ENCODE peak calls at places on chromosomes 11 and 22, in six cellular contexts. One of them, this sample, is unnamed. For H3K36me3, the result is how much of the 10 kb centered on the place peaks cover.

GRCh38 chr11:116499396-116500001 is 273.3 kb downstream of the BUD13 start:
- DNase-seq in sigmoid colon: peak
- DNase-seq in stomach: peak
- DNase-seq in right lobe of liver: peak
- DNase-seq in mammary epithelial cell: peak
- DNase-seq in MM.1S: peak
- DNase-seq in this sample: peak

GRCh38 chr11:27228232-27228631 is 134.8 kb downstream of the CCDC34 start:
- DNase-seq in MM.1S: no peak
- DNase-seq in mammary epithelial cell: peak
- DNase-seq in right lobe of liver: no peak
- DNase-seq in sigmoid colon: no peak
- DNase-seq in stomach: no peak
- DNase-seq in this sample: no peak

GRCh38 chr11:1078191-1078601 is 3.5 kb downstream of the MUC2 start:
- DNase-seq in stomach: no peak
- DNase-seq in right lobe of liver: no peak
- DNase-seq in MM.1S: no peak
- DNase-seq in mammary epithelial cell: no peak
- DNase-seq in sigmoid colon: peak
- DNase-seq in this sample: no peak

GRCh38 chr11:71489311-71490043 is 36.5 kb downstream of the NADSYN1 start:
- DNase-seq in mammary epithelial cell: peak
- DNase-seq in stomach: peak
- DNase-seq in sigmoid colon: peak
- DNase-seq in right lobe of liver: no peak
- DNase-seq in MM.1S: no peak
- DNase-seq in this sample: no peak

GRCh38 chr22:37662039-37662438 is 3.5 kb downstream of the PDXP start:
- DNase-seq in stomach: no peak
- DNase-seq in mammary epithelial cell: no peak
- DNase-seq in right lobe of liver: no peak
- DNase-seq in sigmoid colon: no peak
- DNase-seq in MM.1S: no peak
- DNase-seq in this sample: no peak

GRCh38 chr11:46291441-46292143 is 14.1 kb downstream of the CREB3L1 start:
- DNase-seq in right lobe of liver: no peak
- DNase-seq in stomach: peak
- DNase-seq in MM.1S: no peak
- DNase-seq in mammary epithelial cell: no peak
- DNase-seq in sigmoid colon: peak
- DNase-seq in this sample: no peak

GRCh38 chr22:47872761-47873535 is 1110.5 kb downstream of the TBC1D22A start:
- DNase-seq in sigmoid colon: no peak
- DNase-seq in stomach: no peak
- DNase-seq in right lobe of liver: no peak
- DNase-seq in mammary epithelial cell: no peak
- DNase-seq in MM.1S: no peak
- DNase-seq in this sample: no peak

GRCh38 chr11:23789938-23790371 is 706.9 kb upstream of the LUZP2 start:
- DNase-seq in right lobe of liver: no peak
- DNase-seq in MM.1S: no peak
- DNase-seq in mammary epithelial cell: no peak
- DNase-seq in sigmoid colon: no peak
- DNase-seq in stomach: peak
- DNase-seq in this sample: peak

GRCh38 chr22:35630387-35630793 is 13.3 kb upstream of the MB start:
- DNase-seq in stomach: no peak
- DNase-seq in right lobe of liver: no peak
- DNase-seq in sigmoid colon: peak
- DNase-seq in MM.1S: no peak
- DNase-seq in mammary epithelial cell: peak
- DNase-seq in this sample: no peak

GRCh38 chr11:87743002-87743401 is 432.2 kb downstream of the RAB38 start:
- DNase-seq in sigmoid colon: no peak
- DNase-seq in right lobe of liver: no peak
- DNase-seq in MM.1S: no peak
- DNase-seq in stomach: no peak
- DNase-seq in mammary epithelial cell: no peak
- DNase-seq in this sample: no peak

GRCh38 chr22:47929646-47930185 is 1167.3 kb downstream of the TBC1D22A start:
- DNase-seq in stomach: no peak
- DNase-seq in sigmoid colon: no peak
- DNase-seq in mammary epithelial cell: no peak
- DNase-seq in right lobe of liver: no peak
- DNase-seq in MM.1S: no peak
- DNase-seq in this sample: no peak

GRCh38 chr11:690738-691633 is 4.0 kb downstream of the DEAF1 start:
- DNase-seq in right lobe of liver: no peak
- DNase-seq in stomach: no peak
- DNase-seq in MM.1S: no peak
- DNase-seq in mammary epithelial cell: no peak
- DNase-seq in sigmoid colon: no peak
- DNase-seq in this sample: peak

GRCh38 chr11:11569936-11570491 is 51.8 kb downstream of the GALNT18 start:
- DNase-seq in right lobe of liver: peak
- DNase-seq in MM.1S: no peak
- DNase-seq in sigmoid colon: peak
- DNase-seq in mammary epithelial cell: peak
- DNase-seq in stomach: peak
- DNase-seq in this sample: peak

GRCh38 chr11:111923951-111924350 is 5.2 kb downstream of the C11orf52 start:
- DNase-seq in right lobe of liver: no peak
- DNase-seq in MM.1S: no peak
- DNase-seq in stomach: no peak
- DNase-seq in sigmoid colon: peak
- DNase-seq in mammary epithelial cell: no peak
- DNase-seq in this sample: no peak

GRCh38 chr11:75495749-75496641 is 29.7 kb downstream of the GDPD5 start:
- DNase-seq in stomach: no peak
- DNase-seq in sigmoid colon: no peak
- DNase-seq in mammary epithelial cell: no peak
- DNase-seq in right lobe of liver: no peak
- DNase-seq in MM.1S: no peak
- DNase-seq in this sample: no peak

GRCh38 chr11:39784873-39785272 is 1674.6 kb downstream of the LRRC4C start:
- DNase-seq in MM.1S: no peak
- DNase-seq in right lobe of liver: no peak
- DNase-seq in sigmoid colon: no peak
- DNase-seq in mammary epithelial cell: no peak
- DNase-seq in stomach: no peak
- DNase-seq in this sample: no peak

GRCh38 chr11:2521081-2521480 is 76.3 kb downstream of the KCNQ1 start:
- DNase-seq in right lobe of liver: peak
- DNase-seq in stomach: peak
- DNase-seq in MM.1S: no peak
- DNase-seq in sigmoid colon: peak
- DNase-seq in mammary epithelial cell: no peak
- DNase-seq in this sample: peak
- H3K36me3 ChIP-seq in right lobe of liver: under half
- H3K36me3 ChIP-seq in stomach: under half
- H3K36me3 ChIP-seq in MM.1S: under half
- H3K36me3 ChIP-seq in sigmoid colon: under half
- H3K36me3 ChIP-seq in mammary epithelial cell: under half
- H3K36me3 ChIP-seq in this sample: under half

GRCh38 chr11:61835663-61836024 is 7.5 kb downstream of the FADS2 start:
- DNase-seq in mammary epithelial cell: no peak
- DNase-seq in stomach: no peak
- DNase-seq in right lobe of liver: no peak
- DNase-seq in MM.1S: no peak
- DNase-seq in sigmoid colon: no peak
- DNase-seq in this sample: no peak

GRCh38 chr11:61832758-61833157 is 4.7 kb downstream of the FADS2 start:
- DNase-seq in right lobe of liver: peak
- DNase-seq in MM.1S: no peak
- DNase-seq in stomach: peak
- DNase-seq in sigmoid colon: no peak
- DNase-seq in mammary epithelial cell: no peak
- DNase-seq in this sample: no peak

GRCh38 chr11:61833926-61834277 is 5.8 kb downstream of the FADS2 start:
- DNase-seq in right lobe of liver: no peak
- DNase-seq in MM.1S: no peak
- DNase-seq in stomach: no peak
- DNase-seq in mammary epithelial cell: no peak
- DNase-seq in sigmoid colon: no peak
- DNase-seq in this sample: no peak

GRCh38 chr11:61833478-61833877 is 5.4 kb downstream of the FADS2 start:
- DNase-seq in sigmoid colon: no peak
- DNase-seq in right lobe of liver: no peak
- DNase-seq in stomach: no peak
- DNase-seq in mammary epithelial cell: no peak
- DNase-seq in MM.1S: no peak
- DNase-seq in this sample: no peak

GRCh38 chr11:61834278-61835004 is 6.3 kb downstream of the FADS2 start:
- DNase-seq in mammary epithelial cell: no peak
- DNase-seq in MM.1S: peak
- DNase-seq in sigmoid colon: no peak
- DNase-seq in right lobe of liver: no peak
- DNase-seq in stomach: no peak
- DNase-seq in this sample: peak
- H3K36me3 ChIP-seq in mammary epithelial cell: under half
- H3K36me3 ChIP-seq in MM.1S: under half
- H3K36me3 ChIP-seq in sigmoid colon: under half
- H3K36me3 ChIP-seq in right lobe of liver: under half
- H3K36me3 ChIP-seq in stomach: under half
- H3K36me3 ChIP-seq in this sample: under half

GRCh38 chr22:44932493-44932892 is 77.3 kb downstream of the PHF21B start:
- DNase-seq in stomach: no peak
- DNase-seq in sigmoid colon: no peak
- DNase-seq in mammary epithelial cell: no peak
- DNase-seq in right lobe of liver: no peak
- DNase-seq in MM.1S: no peak
- DNase-seq in this sample: no peak
- H3K36me3 ChIP-seq in stomach: under half
- H3K36me3 ChIP-seq in sigmoid colon: under half
- H3K36me3 ChIP-seq in mammary epithelial cell: under half
- H3K36me3 ChIP-seq in right lobe of liver: under half
- H3K36me3 ChIP-seq in MM.1S: under half
- H3K36me3 ChIP-seq in this sample: under half

GRCh38 chr11:34063061-34063795 is 11.7 kb downstream of the CAPRIN1 start:
- DNase-seq in MM.1S: no peak
- DNase-seq in mammary epithelial cell: no peak
- DNase-seq in sigmoid colon: no peak
- DNase-seq in right lobe of liver: no peak
- DNase-seq in stomach: no peak
- DNase-seq in this sample: no peak
- H3K36me3 ChIP-seq in MM.1S: under half
- H3K36me3 ChIP-seq in mammary epithelial cell: under half
- H3K36me3 ChIP-seq in sigmoid colon: under half
- H3K36me3 ChIP-seq in right lobe of liver: under half
- H3K36me3 ChIP-seq in stomach: under half
- H3K36me3 ChIP-seq in this sample: under half

DNA sequence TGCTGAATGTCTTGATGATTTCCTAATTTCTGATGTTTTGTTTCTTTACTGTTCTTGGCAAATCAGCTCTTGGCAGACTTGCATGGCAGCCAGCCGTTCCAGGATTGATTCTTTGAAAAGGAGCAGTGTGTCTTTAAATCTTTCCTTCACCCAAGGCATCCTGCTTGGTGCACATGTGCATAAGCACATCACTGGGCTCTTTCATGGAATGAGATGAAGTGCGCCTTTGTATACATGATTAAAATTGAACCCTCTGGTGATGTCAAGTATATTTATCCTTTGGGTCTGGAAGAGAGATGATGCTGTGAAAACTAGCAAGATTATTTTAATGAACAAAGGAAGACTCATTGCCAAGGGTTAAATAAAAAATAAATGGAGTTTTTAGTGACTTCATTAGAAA is 12.4 kb downstream of the FBXO7 start:
- DNase-seq in stomach: no peak
- DNase-seq in right lobe of liver: no peak
- DNase-seq in MM.1S: no peak
- DNase-seq in sigmoid colon: no peak
- DNase-seq in mammary epithelial cell: no peak
- DNase-seq in this sample: no peak
- H3K36me3 ChIP-seq in stomach: half or more
- H3K36me3 ChIP-seq in right lobe of liver: under half
- H3K36me3 ChIP-seq in MM.1S: under half
- H3K36me3 ChIP-seq in sigmoid colon: under half
- H3K36me3 ChIP-seq in mammary epithelial cell: under half
- H3K36me3 ChIP-seq in this sample: under half

This sample was measured in colonic mucosa.